ENCODE peak calls at places on chromosomes 1 and 21, in four cellular contexts. S, M, X and C are unnamed samples.

GRCh38 chr1:167452483-167452882 is 65.8 kb downstream of the CD247 start:
- DNase-seq in S (no peak), M (no peak), X (no peak), C (no peak)

GRCh38 chr21:44300262-44300959 is 558 bp downstream of the PFKL start:
- DNase-seq in S (no peak), M (peak; percentile 88), X (peak; percentile 60), C (peak; percentile 71)

GRCh38 chr21:43956667-43957030 is 55.5 kb upstream of the TRAPPC10 start:
- DNase-seq in S (no peak), M (no peak), X (no peak), C (no peak)

GRCh38 chr1:4690951-4691675 is 36.7 kb downstream of the AJAP1 start:
- DNase-seq in S (no peak), M (no peak), X (no peak), C (no peak)

GRCh38 chr1:200959341-200959985 is 64.1 kb downstream of the KIF21B start:
- DNase-seq in S (no peak), M (no peak), X (peak; percentile 53), C (peak; percentile 34)

GRCh38 chr1:64348887-64349648 is 120.9 kb upstream of the CACHD1 start:
- DNase-seq in S (no peak), M (no peak), X (no peak), C (no peak)

GRCh38 chr1:199373139-199373538 is 654.4 kb upstream of the NR5A2 start:
- DNase-seq in S (no peak), M (no peak), X (no peak), C (no peak)

GRCh38 chr1:20964540-20965484 is 177.7 kb upstream of the HP1BP3 start:
- DNase-seq in S (no peak), M (peak; percentile 23), X (no peak), C (no peak)

GRCh38 chr1:184445997-184446396 is 59.2 kb downstream of the C1orf21 start:
- DNase-seq in S (no peak), M (no peak), X (no peak), C (no peak)

GRCh38 chr1:100585774-100586173 is 47.8 kb downstream of the GPR88 start:
- DNase-seq in S (no peak), M (no peak), X (no peak), C (no peak)

GRCh38 chr1:165006843-165007242 is 349.7 kb downstream of the LMX1A start:
- DNase-seq in S (no peak), M (no peak), X (no peak), C (no peak)

GRCh38 chr1:78226784-78227183 is 181.0 kb downstream of the GIPC2 start:
- DNase-seq in S (no peak), M (no peak), X (no peak), C (no peak)

GRCh38 chr1:183279835-183280234 is 93.8 kb downstream of the LAMC2 start:
- DNase-seq in S (no peak), M (no peak), X (no peak), C (no peak)

GRCh38 chr1:228354390-228355320 is 52.0 kb downstream of the TRIM11 start:
- DNase-seq in S (no peak), M (no peak), X (no peak), C (no peak)

GRCh38 chr1:68197891-68198290 is 34.4 kb downstream of the WLS start:
- DNase-seq in S (no peak), M (no peak), X (no peak), C (no peak)

GRCh38 chr1:29240400-29240837 is 4.1 kb downstream of the PTPRU start:
- DNase-seq in S (no peak), M (no peak), X (peak; percentile 46), C (peak; percentile 70)

GRCh38 chr1:236773919-236774318 is 21.2 kb upstream of the MTR start:
- DNase-seq in S (no peak), M (no peak), X (no peak), C (no peak)

GRCh38 chr1:160972939-160973338 is 18.3 kb upstream of the ITLN2 start:
- DNase-seq in S (no peak), M (no peak), X (no peak), C (no peak)

GRCh38 chr1:246066553-246066952 is 440.5 kb downstream of the SMYD3 start:
- DNase-seq in S (no peak), M (no peak), X (peak; percentile 45), C (no peak)

GRCh38 chr1:246708166-246708565 is 16.0 kb upstream of the SCCPDH start:
- DNase-seq in S (no peak), M (no peak), X (no peak), C (no peak)

GRCh38 chr21:27570306-27570868 is 603.5 kb upstream of the ADAMTS5 start:
- DNase-seq in S (no peak), M (peak; percentile 7), X (no peak), C (no peak)

GRCh38 chr1:174206148-174206826 is 47.0 kb downstream of the RABGAP1L start:
- DNase-seq in S (no peak), M (no peak), X (no peak), C (no peak)

GRCh38 chr21:36699026-36699545 is at the start of gene SIM2:
- DNase-seq in S (no peak), M (peak; percentile 49), X (peak; percentile 83), C (peak; percentile 63)

GRCh38 chr1:182650678-182651669 is 33.4 kb downstream of the RGS8 start:
- DNase-seq in S (no peak), M (no peak), X (no peak), C (no peak)